ENCODE peak calls at places on chromosome 11, in five cellular contexts. O is PC-3, K is breast epithelium, Q is PC-9, S is gastrocnemius medialis. Y is an unnamed sample.
A peak's percentile ranks its signal among the peaks of the same experiment; 100 is the strongest.

GRCh38 chr11:8728566-8728965 is 46.0 kb downstream of the RPL27A start:
- DNase-seq in O (peak; percentile 16), K (no peak), Q (no peak), S (no peak), Y (no peak)

GRCh38 chr11:95556342-95557151 is 233.0 kb downstream of the FAM76B start:
- DNase-seq in O (no peak), K (no peak), Q (no peak), S (no peak), Y (no peak)

GRCh38 chr11:126607374-126607773 is 251.9 kb downstream of the ST3GAL4 start:
- DNase-seq in O (peak; percentile 75), K (no peak), Q (peak; percentile 55), S (no peak), Y (peak; percentile 41)

GRCh38 chr11:121389651-121390050 is 62.5 kb upstream of the SORL1 start:
- DNase-seq in O (no peak), K (no peak), Q (no peak), S (no peak), Y (no peak)

GRCh38 chr11:36455658-36456111 is 54.4 kb downstream of the TRAF6 start:
- DNase-seq in O (peak; percentile 67), K (no peak), Q (peak; percentile 88), S (peak; percentile 73), Y (peak; percentile 94)

GRCh38 chr11:35571703-35572102 is 46.3 kb upstream of the PAMR1 start:
- DNase-seq in O (no peak), K (no peak), Q (no peak), S (no peak), Y (no peak)

GRCh38 chr11:46381836-46382643 is 571 bp downstream of the MDK start:
- DNase-seq in O (no peak), K (no peak), Q (peak; percentile 47), S (peak; percentile 26), Y (no peak)

GRCh38 chr11:44970293-44970692 is 19.6 kb upstream of the TP53I11 start:
- DNase-seq in O (no peak), K (no peak), Q (no peak), S (no peak), Y (no peak)

GRCh38 chr11:92227954-92228935 is 3.6 kb downstream of the FAT3 start:
- DNase-seq in O (no peak), K (no peak), Q (no peak), S (peak; percentile 32), Y (no peak)

GRCh38 chr11:26331911-26332571 is at the start of gene ANO3:
- DNase-seq in O (peak; percentile 63), K (no peak), Q (peak; percentile 72), S (peak; percentile 18), Y (peak; percentile 37)

GRCh38 chr11:70477607-70478006 is 79.3 kb downstream of the CTTN start:
- DNase-seq in O (no peak), K (no peak), Q (no peak), S (no peak), Y (no peak)

GRCh38 chr11:70897429-70897828 is 354.9 kb downstream of the SHANK2 start:
- DNase-seq in O (no peak), K (no peak), Q (no peak), S (no peak), Y (no peak)

GRCh38 chr11:57475671-57476222 is 15.4 kb downstream of the RTN4RL2 start:
- DNase-seq in O (no peak), K (no peak), Q (no peak), S (no peak), Y (no peak)

GRCh38 chr11:1392111-1392510 is 2.4 kb downstream of the BRSK2 start:
- DNase-seq in O (no peak), K (no peak), Q (no peak), S (no peak), Y (no peak)

GRCh38 chr11:133955945-133956421 is 785 bp downstream of the IGSF9B start:
- DNase-seq in O (no peak), K (no peak), Q (no peak), S (no peak), Y (no peak)
- H3K27ac ChIP-seq in O (no peak overlapping the region), K (no peak overlapping the region), Q (no peak overlapping the region), S (no peak overlapping the region), Y (no peak overlapping the region)

GRCh38 chr11:69220581-69221051 is 64.9 kb downstream of the SMIM38 start:
- DNase-seq in O (no peak), K (peak; percentile 47), Q (no peak), S (no peak), Y (no peak)
- H3K27me3 ChIP-seq in O (peaks cover 3% of the 10 kb centered on the region), K (no peaks in the 10 kb centered on the region), Q (no peaks in the 10 kb centered on the region), S (peaks cover 3% of the 10 kb centered on the region), Y (peaks cover 33% of the 10 kb centered on the region)

GRCh38 chr11:118912742-118913410 is 12.8 kb downstream of the BCL9L start:
- DNase-seq in O (peak; percentile 43), K (no peak), Q (no peak), S (no peak), Y (no peak)

GRCh38 chr11:118913411-118914125 is 12.2 kb downstream of the BCL9L start:
- DNase-seq in O (peak; percentile 44), K (no peak), Q (no peak), S (peak; percentile 67), Y (no peak)

GRCh38 chr11:118915941-118916841 is 9.5 kb downstream of the BCL9L start:
- DNase-seq in O (no peak), K (no peak), Q (no peak), S (peak; percentile 53), Y (no peak)

GRCh38 chr11:118915396-118915795 is 10.3 kb downstream of the BCL9L start:
- DNase-seq in O (no peak), K (no peak), Q (no peak), S (no peak), Y (no peak)

GRCh38 chr11:118914178-118914918 is 11.4 kb downstream of the BCL9L start:
- DNase-seq in O (peak; percentile 75), K (no peak), Q (peak; percentile 66), S (no peak), Y (no peak)
- H3K4me1 ChIP-seq in O (peaks cover 94% of the 10 kb centered on the region), K (peaks cover 75% of the 10 kb centered on the region), Q (peaks cover 87% of the 10 kb centered on the region), S (peaks cover 97% of the 10 kb centered on the region), Y (peaks cover 60% of the 10 kb centered on the region)

DNA sequence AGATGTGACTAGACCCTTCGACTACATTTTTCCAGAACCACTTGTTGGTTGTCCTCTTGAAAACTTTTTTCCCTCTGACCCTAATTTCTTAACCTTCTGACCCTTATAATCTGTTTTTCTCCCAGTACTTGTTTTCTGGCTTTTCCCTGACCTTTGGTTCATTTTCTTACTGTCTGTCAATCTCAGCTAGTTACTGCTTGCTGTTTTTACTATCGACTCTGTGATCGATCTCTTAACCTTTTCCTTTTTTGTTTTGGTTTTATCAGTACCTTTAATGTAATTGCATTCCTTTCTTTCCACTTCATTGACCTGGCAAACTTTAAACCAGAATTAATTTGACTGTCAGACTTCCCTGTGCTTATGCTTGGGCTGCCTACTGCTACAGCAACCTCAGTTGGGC is 92.8 kb downstream of the DDX10 start:
- DNase-seq in O (no peak), K (no peak), Q (no peak), S (no peak), Y (no peak)
- H3K27ac ChIP-seq in O (no peak overlapping the region), K (no peak overlapping the region), Q (no peak overlapping the region), S (no peak overlapping the region), Y (no peak overlapping the region)

DNA sequence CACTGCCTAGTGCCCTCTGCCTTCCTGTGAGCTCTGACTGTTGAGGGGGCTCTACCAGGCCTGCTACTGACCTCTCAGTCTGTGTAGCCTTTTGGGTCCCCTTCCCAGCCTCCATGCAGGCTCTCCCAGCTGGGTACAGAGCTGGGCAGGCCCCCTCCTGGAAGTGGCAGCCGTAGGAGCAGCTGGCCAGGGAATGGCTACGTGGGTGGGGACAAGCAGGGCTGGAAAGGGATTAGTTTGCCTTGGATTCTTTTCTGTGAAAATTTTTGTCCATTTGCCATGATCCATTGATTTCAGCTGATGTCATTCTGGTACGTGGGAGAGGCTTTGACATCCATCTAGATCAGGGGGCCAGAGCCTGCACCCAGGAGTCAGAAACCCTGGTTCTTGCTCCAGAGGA is 23.9 kb upstream of the NECTIN1 start:
- DNase-seq in O (no peak), K (peak; percentile 50), Q (no peak), S (no peak), Y (no peak)
- H3K27me3 ChIP-seq in O (peaks cover 77% of the 10 kb centered on the region), K (no peaks in the 10 kb centered on the region), Q (peaks cover 88% of the 10 kb centered on the region), S (no peaks in the 10 kb centered on the region), Y (peaks cover 19% of the 10 kb centered on the region)

DNA sequence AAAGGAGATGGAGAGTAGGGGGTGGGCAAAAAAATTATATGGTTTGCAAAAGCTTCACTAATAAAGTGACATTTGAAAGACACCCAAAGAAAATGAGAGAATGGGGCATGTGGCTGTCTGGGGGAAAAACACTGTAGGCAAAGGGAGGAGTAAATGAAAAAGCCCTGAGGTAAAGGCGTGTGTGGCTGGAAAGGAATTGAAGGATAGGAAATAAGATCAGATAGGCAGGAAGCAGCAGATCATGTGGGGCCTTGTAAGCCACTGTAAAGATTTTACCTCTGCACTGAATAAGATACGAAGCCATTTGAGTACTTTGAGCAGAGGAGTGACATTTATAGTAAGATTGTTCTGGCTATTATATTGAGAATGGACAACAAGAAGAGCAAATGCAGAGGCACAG is 49.8 kb upstream of the FDX1 start:
- DNase-seq in O (no peak), K (no peak), Q (no peak), S (no peak), Y (no peak)
- H3K4me1 ChIP-seq in O (peaks cover 11% of the 10 kb centered on the region), K (no peaks in the 10 kb centered on the region), Q (peaks cover 25% of the 10 kb centered on the region), S (peaks cover 3% of the 10 kb centered on the region), Y (no peaks in the 10 kb centered on the region)

GRCh38 chr11:118638726-118639125 is 31.3 kb downstream of the PHLDB1 start:
- DNase-seq in O (no peak), K (no peak), Q (no peak), S (no peak), Y (no peak)

GRCh38 chr11:118643142-118643994 is 36.0 kb downstream of the PHLDB1 start:
- DNase-seq in O (no peak), K (no peak), Q (no peak), S (peak; percentile 90), Y (no peak)

GRCh38 chr11:118641463-118642019 is 34.1 kb downstream of the PHLDB1 start:
- DNase-seq in O (peak; percentile 57), K (peak; percentile 77), Q (peak; percentile 58), S (no peak), Y (peak; percentile 75)

GRCh38 chr11:118639899-118640298 is 32.5 kb downstream of the PHLDB1 start:
- DNase-seq in O (no peak), K (no peak), Q (no peak), S (no peak), Y (no peak)

GRCh38 chr11:118640332-118641154 is 33.1 kb downstream of the PHLDB1 start:
- DNase-seq in O (peak; percentile 32), K (no peak), Q (no peak), S (no peak), Y (no peak)
- H3K27ac ChIP-seq in O (no peak overlapping the region), K (peak overlapping the region; percentile 0), Q (no peak overlapping the region), S (peak overlapping the region; percentile 89), Y (no peak overlapping the region)

DNA sequence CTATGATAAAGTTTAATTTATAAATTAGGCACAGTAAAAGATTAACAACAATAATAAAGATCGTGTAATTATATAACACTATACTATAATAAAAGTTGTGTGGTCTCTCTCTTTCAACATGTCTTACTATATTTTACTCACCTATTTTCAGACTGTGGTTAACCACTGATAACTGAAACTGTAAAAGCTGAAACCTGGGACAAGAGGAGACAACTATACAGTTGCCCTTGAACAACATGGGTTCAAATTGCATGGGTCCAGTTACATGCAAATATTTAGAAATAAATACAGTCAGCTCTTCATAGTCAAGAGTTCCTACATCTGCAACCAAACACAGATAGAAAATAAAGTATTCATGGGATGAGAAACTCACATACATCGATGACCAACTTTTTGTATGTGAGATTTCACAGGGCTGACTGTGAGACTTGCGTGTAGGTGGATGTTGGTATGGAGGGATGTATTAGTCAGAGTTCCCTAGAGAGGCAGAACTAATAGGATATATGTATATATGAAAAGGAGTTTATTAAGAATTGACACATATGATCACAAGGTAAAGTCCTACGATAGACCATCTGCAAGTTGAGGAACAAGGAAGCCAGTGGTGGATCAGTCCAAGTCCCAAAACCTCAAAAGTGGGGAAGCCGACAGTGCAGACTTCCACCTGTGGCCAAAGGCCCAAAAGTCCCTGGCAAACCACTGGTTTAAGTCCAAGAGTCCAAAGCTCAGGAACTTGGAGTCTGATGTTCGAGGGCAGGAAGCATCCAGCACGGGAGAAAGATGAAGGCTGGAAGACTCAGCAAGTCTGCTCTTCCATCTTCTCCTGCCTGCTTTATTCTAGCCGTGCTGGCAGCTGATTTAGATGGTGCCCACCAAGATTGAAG is 359.5 kb downstream of the INSC start:
- DNase-seq in O (no peak), K (no peak), Q (no peak), S (no peak), Y (no peak)
- H3K27me3 ChIP-seq in O (no peaks in the 10 kb centered on the region), K (no peaks in the 10 kb centered on the region), Q (no peaks in the 10 kb centered on the region), S (no peaks in the 10 kb centered on the region), Y (no peaks in the 10 kb centered on the region)

Y was measured in foreskin keratinocyte.